ENCODE peak calls at places on chromosomes 11 and 22, in eight cellular contexts. M is spleen, F is brain microvascular endothelial cell, E is kidney epithelial cell, Y is cardiac muscle cell, L is psoas muscle, I is hepatocyte, B is ascending aorta. P is an unnamed sample.

GRCh38 chr11:27938011-27938410 is 169.9 kb downstream of the KIF18A start:
- DNase-seq in M (no peak), F (peak; percentile 41), E (no peak), Y (no peak), L (no peak), I (no peak), B (no peak), P (no peak)

GRCh38 chr11:9078113-9079041 is 13.0 kb downstream of the SCUBE2 start:
- DNase-seq in M (no peak), F (no peak), E (no peak), Y (no peak), L (no peak), I (no peak), B (no peak), P (no peak)

GRCh38 chr11:131618203-131618602 is 247.8 kb downstream of the NTM start:
- DNase-seq in M (no peak), F (no peak), E (no peak), Y (no peak), L (no peak), I (no peak), B (no peak), P (no peak)

GRCh38 chr11:110966131-110966530 is 253.9 kb upstream of the ARHGAP20 start:
- DNase-seq in M (no peak), F (no peak), E (no peak), Y (no peak), L (peak; percentile 76), I (no peak), B (no peak), P (no peak)

GRCh38 chr11:21295508-21295907 is 626.1 kb downstream of the NELL1 start:
- DNase-seq in M (no peak), F (no peak), E (no peak), Y (no peak), L (no peak), I (no peak), B (no peak), P (no peak)

GRCh38 chr11:64747961-64748715 is 4.2 kb upstream of the RASGRP2 start:
- DNase-seq in M (peak; percentile 69), F (no peak), E (no peak), Y (no peak), L (peak; percentile 39), I (no peak), B (no peak), P (no peak)

GRCh38 chr11:123434262-123434661 is 4.2 kb downstream of the GRAMD1B start:
- DNase-seq in M (no peak), F (no peak), E (no peak), Y (no peak), L (no peak), I (no peak), B (no peak), P (no peak)

GRCh38 chr22:19169002-19169946 is 9.3 kb downstream of the SLC25A1 start:
- DNase-seq in M (no peak), F (no peak), E (no peak), Y (no peak), L (no peak), I (peak; percentile 38), B (no peak), P (no peak)

GRCh38 chr22:38062782-38063181 is 5.6 kb downstream of the PICK1 start:
- DNase-seq in M (no peak), F (no peak), E (no peak), Y (no peak), L (peak; percentile 70), I (no peak), B (no peak), P (no peak)

GRCh38 chr22:48577014-48577690 is 1250.5 kb downstream of the BRD1 start:
- DNase-seq in M (no peak), F (no peak), E (no peak), Y (peak; percentile 12), L (peak; percentile 44), I (peak; percentile 29), B (no peak), P (no peak)

GRCh38 chr22:39545310-39546063 is 12.9 kb upstream of the RPS19BP1 start:
- DNase-seq in M (no peak), F (no peak), E (no peak), Y (peak; percentile 86), L (peak; percentile 69), I (peak; percentile 77), B (no peak), P (no peak)

GRCh38 chr22:25582946-25583345 is 18.5 kb downstream of the GRK3 start:
- DNase-seq in M (no peak), F (no peak), E (no peak), Y (no peak), L (no peak), I (no peak), B (no peak), P (no peak)
- H3K4me3 ChIP-seq in M (no peak overlapping the region), F (no peak overlapping the region), E (no peak overlapping the region), Y (no peak overlapping the region), L (no peak overlapping the region), I (no peak overlapping the region), B (no peak overlapping the region), P (no peak overlapping the region)

GRCh38 chr11:118980191-118980881 is 8.8 kb downstream of the FOXR1 start:
- DNase-seq in M (peak; percentile 43), F (no peak), E (no peak), Y (no peak), L (peak; percentile 72), I (peak; percentile 21), B (no peak), P (no peak)
- TF ChIP-seq CTCF in M (no peak), F (no peak), E (no peak), Y (no peak), L (no peak), I (no peak), B (no peak), P (no peak)

GRCh38 chr11:120031156-120031555 is 106.8 kb downstream of the TRIM29 start:
- DNase-seq in M (no peak), F (no peak), E (no peak), Y (no peak), L (no peak), I (no peak), B (no peak), P (no peak)

GRCh38 chr11:120034176-120034575 is 103.7 kb downstream of the TRIM29 start:
- DNase-seq in M (no peak), F (no peak), E (no peak), Y (no peak), L (no peak), I (no peak), B (no peak), P (no peak)

GRCh38 chr11:120032766-120033390 is 105.0 kb downstream of the TRIM29 start:
- DNase-seq in M (no peak), F (no peak), E (no peak), Y (no peak), L (no peak), I (no peak), B (no peak), P (no peak)

GRCh38 chr11:120030411-120030810 is 107.5 kb downstream of the TRIM29 start:
- DNase-seq in M (no peak), F (no peak), E (no peak), Y (no peak), L (no peak), I (no peak), B (no peak), P (no peak)

GRCh38 chr11:120031612-120032600 is 106.0 kb downstream of the TRIM29 start:
- DNase-seq in M (no peak), F (no peak), E (no peak), Y (no peak), L (no peak), I (no peak), B (no peak), P (no peak)
- H3K4me3 ChIP-seq in M (no peak overlapping the region), F (no peak overlapping the region), E (no peak overlapping the region), Y (no peak overlapping the region), L (no peak overlapping the region), I (no peak overlapping the region), B (no peak overlapping the region), P (no peak overlapping the region)

GRCh38 chr11:25794804-25795203 is 537.1 kb upstream of the ANO3 start:
- DNase-seq in M (no peak), F (no peak), E (no peak), Y (no peak), L (no peak), I (no peak), B (no peak), P (no peak)
- TF ChIP-seq CTCF in M (no peak), F (no peak), E (no peak), Y (no peak), L (no peak), I (no peak), B (no peak), P (no peak)

GRCh38 chr11:114062272-114062671 is 2.8 kb downstream of the ZBTB16 start:
- DNase-seq in M (no peak), F (no peak), E (no peak), Y (no peak), L (peak; percentile 42), I (no peak), B (no peak), P (no peak)

GRCh38 chr11:114065094-114065493 is 5.6 kb downstream of the ZBTB16 start:
- DNase-seq in M (no peak), F (no peak), E (no peak), Y (no peak), L (no peak), I (no peak), B (no peak), P (no peak)

GRCh38 chr11:114064216-114064615 is 4.7 kb downstream of the ZBTB16 start:
- DNase-seq in M (no peak), F (no peak), E (no peak), Y (no peak), L (peak; percentile 81), I (no peak), B (no peak), P (no peak)

GRCh38 chr11:114063829-114064201 is 4.3 kb downstream of the ZBTB16 start:
- DNase-seq in M (no peak), F (no peak), E (no peak), Y (no peak), L (no peak), I (no peak), B (no peak), P (no peak)

DNA sequence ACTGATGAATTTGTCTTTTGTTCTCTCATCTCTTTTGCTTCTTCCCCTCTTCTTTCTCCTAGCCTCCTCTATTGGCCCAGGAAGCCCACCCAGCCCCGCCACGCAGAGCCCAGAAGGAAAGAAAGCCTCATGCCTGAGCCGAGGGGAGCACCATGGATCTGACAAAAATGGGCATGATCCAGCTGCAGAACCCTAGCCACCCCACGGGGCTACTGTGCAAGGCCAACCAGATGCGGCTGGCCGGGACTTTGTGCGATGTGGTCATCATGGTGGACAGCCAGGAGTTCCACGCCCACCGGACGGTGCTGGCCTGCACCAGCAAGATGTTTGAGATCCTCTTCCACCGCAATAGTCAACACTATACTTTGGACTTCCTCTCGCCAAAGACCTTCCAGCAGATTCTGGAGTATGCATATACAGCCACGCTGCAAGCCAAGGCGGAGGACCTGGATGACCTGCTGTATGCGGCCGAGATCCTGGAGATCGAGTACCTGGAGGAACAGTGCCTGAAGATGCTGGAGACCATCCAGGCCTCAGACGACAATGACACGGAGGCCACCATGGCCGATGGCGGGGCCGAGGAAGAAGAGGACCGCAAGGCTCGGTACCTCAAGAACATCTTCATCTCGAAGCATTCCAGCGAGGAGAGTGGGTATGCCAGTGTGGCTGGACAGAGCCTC is 3.8 kb downstream of the ZBTB16 start:
- DNase-seq in M (no peak), F (no peak), E (no peak), Y (no peak), L (peak; percentile 90), I (no peak), B (no peak), P (no peak)
- H3K4me3 ChIP-seq in M (peak overlapping the region; percentile 88), F (no peak overlapping the region), E (no peak overlapping the region), Y (no peak overlapping the region), L (peak overlapping the region; percentile 97), I (no peak overlapping the region), B (peak overlapping the region; percentile 99), P (no peak overlapping the region)